ENCODE peak calls at places on chromosomes 11 and 22, in six cellular contexts. One of them, this sample, is unnamed.

GRCh38 chr11:100581318-100581717 is 105.8 kb upstream of the ARHGAP42 start:
- DNase-seq in left ventricle myocardium inferior: no peak
- DNase-seq in epithelial cell of esophagus: peak; percentile 31
- DNase-seq in fibroblast of pulmonary artery: no peak
- DNase-seq in A549: no peak
- DNase-seq in endodermal cell: no peak
- DNase-seq in this sample: no peak

GRCh38 chr11:15805726-15806125 is 550.6 kb downstream of the SOX6 start:
- DNase-seq in endodermal cell: no peak
- DNase-seq in epithelial cell of esophagus: no peak
- DNase-seq in left ventricle myocardium inferior: no peak
- DNase-seq in fibroblast of pulmonary artery: no peak
- DNase-seq in A549: no peak
- DNase-seq in this sample: no peak

GRCh38 chr22:48245119-48245485 is 1482.7 kb downstream of the TBC1D22A start:
- DNase-seq in endodermal cell: no peak
- DNase-seq in A549: no peak
- DNase-seq in epithelial cell of esophagus: no peak
- DNase-seq in left ventricle myocardium inferior: no peak
- DNase-seq in fibroblast of pulmonary artery: no peak
- DNase-seq in this sample: no peak

GRCh38 chr11:32968541-32968940 is 47.1 kb upstream of the DEPDC7 start:
- DNase-seq in left ventricle myocardium inferior: no peak
- DNase-seq in A549: no peak
- DNase-seq in fibroblast of pulmonary artery: no peak
- DNase-seq in epithelial cell of esophagus: no peak
- DNase-seq in endodermal cell: no peak
- DNase-seq in this sample: no peak

GRCh38 chr11:76385903-76386302 is 4.8 kb downstream of the GVQW3 start:
- DNase-seq in left ventricle myocardium inferior: no peak
- DNase-seq in fibroblast of pulmonary artery: no peak
- DNase-seq in epithelial cell of esophagus: no peak
- DNase-seq in A549: no peak
- DNase-seq in endodermal cell: no peak
- DNase-seq in this sample: no peak

GRCh38 chr11:1744137-1744878 is 6.1 kb downstream of the IFITM10 start:
- DNase-seq in A549: no peak
- DNase-seq in epithelial cell of esophagus: no peak
- DNase-seq in fibroblast of pulmonary artery: no peak
- DNase-seq in left ventricle myocardium inferior: peak; percentile 42
- DNase-seq in endodermal cell: no peak
- DNase-seq in this sample: no peak

GRCh38 chr11:87398913-87399312 is 361.2 kb downstream of the TMEM135 start:
- DNase-seq in endodermal cell: no peak
- DNase-seq in A549: no peak
- DNase-seq in left ventricle myocardium inferior: peak; percentile 57
- DNase-seq in epithelial cell of esophagus: no peak
- DNase-seq in fibroblast of pulmonary artery: peak; percentile 4
- DNase-seq in this sample: no peak

GRCh38 chr11:30174265-30175022 is 56.4 kb upstream of the FSHB start:
- DNase-seq in epithelial cell of esophagus: no peak
- DNase-seq in fibroblast of pulmonary artery: peak; percentile 25
- DNase-seq in left ventricle myocardium inferior: no peak
- DNase-seq in endodermal cell: no peak
- DNase-seq in A549: no peak
- DNase-seq in this sample: no peak

GRCh38 chr22:19880786-19881569 is 26.3 kb upstream of the GNB1L start:
- DNase-seq in epithelial cell of esophagus: peak; percentile 88
- DNase-seq in fibroblast of pulmonary artery: peak; percentile 97
- DNase-seq in left ventricle myocardium inferior: peak; percentile 64
- DNase-seq in endodermal cell: peak; percentile 98
- DNase-seq in A549: peak; percentile 97
- DNase-seq in this sample: peak; percentile 19

GRCh38 chr22:20093437-20093836 is 13.4 kb downstream of the DGCR8 start:
- DNase-seq in left ventricle myocardium inferior: peak; percentile 78
- DNase-seq in fibroblast of pulmonary artery: no peak
- DNase-seq in A549: no peak
- DNase-seq in epithelial cell of esophagus: no peak
- DNase-seq in endodermal cell: no peak
- DNase-seq in this sample: no peak

GRCh38 chr22:31583861-31584485 is 78.0 kb downstream of the PISD start:
- DNase-seq in epithelial cell of esophagus: no peak
- DNase-seq in fibroblast of pulmonary artery: peak; percentile 50
- DNase-seq in endodermal cell: no peak
- DNase-seq in left ventricle myocardium inferior: no peak
- DNase-seq in A549: no peak
- DNase-seq in this sample: no peak

GRCh38 chr11:68684385-68685356 is at the start of gene GAL:
- DNase-seq in epithelial cell of esophagus: peak; percentile 26
- DNase-seq in fibroblast of pulmonary artery: no peak
- DNase-seq in left ventricle myocardium inferior: no peak
- DNase-seq in endodermal cell: peak; percentile 77
- DNase-seq in A549: no peak
- DNase-seq in this sample: peak; percentile 68

GRCh38 chr22:37749831-37750595 is 53.2 kb downstream of the TRIOBP start:
- DNase-seq in A549: no peak
- DNase-seq in epithelial cell of esophagus: peak; percentile 98
- DNase-seq in fibroblast of pulmonary artery: peak; percentile 47
- DNase-seq in endodermal cell: no peak
- DNase-seq in left ventricle myocardium inferior: peak; percentile 46
- DNase-seq in this sample: no peak

GRCh38 chr22:37747090-37747714 is 50.4 kb downstream of the TRIOBP start:
- DNase-seq in endodermal cell: peak; percentile 73
- DNase-seq in left ventricle myocardium inferior: peak; percentile 54
- DNase-seq in fibroblast of pulmonary artery: peak; percentile 44
- DNase-seq in epithelial cell of esophagus: peak; percentile 39
- DNase-seq in A549: no peak
- DNase-seq in this sample: no peak

GRCh38 chr22:37747715-37748100 is 50.9 kb downstream of the TRIOBP start:
- DNase-seq in A549: no peak
- DNase-seq in endodermal cell: no peak
- DNase-seq in fibroblast of pulmonary artery: no peak
- DNase-seq in left ventricle myocardium inferior: no peak
- DNase-seq in epithelial cell of esophagus: no peak
- DNase-seq in this sample: no peak

GRCh38 chr22:37749223-37749622 is 52.4 kb downstream of the TRIOBP start:
- DNase-seq in fibroblast of pulmonary artery: no peak
- DNase-seq in endodermal cell: no peak
- DNase-seq in left ventricle myocardium inferior: no peak
- DNase-seq in epithelial cell of esophagus: peak; percentile 74
- DNase-seq in A549: no peak
- DNase-seq in this sample: no peak

GRCh38 chr22:37748659-37749058 is 51.8 kb downstream of the TRIOBP start:
- DNase-seq in epithelial cell of esophagus: no peak
- DNase-seq in A549: no peak
- DNase-seq in fibroblast of pulmonary artery: no peak
- DNase-seq in endodermal cell: no peak
- DNase-seq in left ventricle myocardium inferior: no peak
- DNase-seq in this sample: no peak
- H3K4me3 ChIP-seq in epithelial cell of esophagus: no peak overlapping the region
- H3K4me3 ChIP-seq in A549: no peak overlapping the region
- H3K4me3 ChIP-seq in fibroblast of pulmonary artery: no peak overlapping the region
- H3K4me3 ChIP-seq in endodermal cell: no peak overlapping the region
- H3K4me3 ChIP-seq in left ventricle myocardium inferior: peak overlapping the region; percentile 100
- H3K4me3 ChIP-seq in this sample: no peak overlapping the region

DNA sequence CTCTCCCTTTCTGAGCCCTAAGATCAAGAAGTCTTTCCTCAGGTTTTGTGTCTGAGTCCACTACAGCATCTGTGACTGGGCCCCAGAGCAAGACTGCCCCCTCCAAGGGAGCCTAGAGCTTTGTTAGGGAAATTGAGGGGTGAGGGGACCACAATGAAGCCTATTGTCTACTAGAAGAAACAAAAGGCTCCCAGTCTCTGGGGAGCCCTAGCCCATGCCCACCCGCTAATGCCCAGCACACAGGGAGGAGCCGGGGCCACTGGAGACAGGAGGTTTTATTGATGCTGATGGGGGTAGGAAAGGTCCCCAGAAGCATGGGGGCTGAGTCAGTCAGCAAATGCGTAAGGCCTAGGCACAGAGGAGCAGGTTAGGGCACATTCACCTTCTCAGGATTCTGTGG is 14.0 kb downstream of the RHOG start:
- DNase-seq in A549: no peak
- DNase-seq in fibroblast of pulmonary artery: no peak
- DNase-seq in left ventricle myocardium inferior: no peak
- DNase-seq in epithelial cell of esophagus: no peak
- DNase-seq in endodermal cell: no peak
- DNase-seq in this sample: no peak
- H3K4me3 ChIP-seq in A549: no peak overlapping the region
- H3K4me3 ChIP-seq in fibroblast of pulmonary artery: no peak overlapping the region
- H3K4me3 ChIP-seq in left ventricle myocardium inferior: no peak overlapping the region
- H3K4me3 ChIP-seq in epithelial cell of esophagus: no peak overlapping the region
- H3K4me3 ChIP-seq in endodermal cell: no peak overlapping the region
- H3K4me3 ChIP-seq in this sample: no peak overlapping the region

DNA sequence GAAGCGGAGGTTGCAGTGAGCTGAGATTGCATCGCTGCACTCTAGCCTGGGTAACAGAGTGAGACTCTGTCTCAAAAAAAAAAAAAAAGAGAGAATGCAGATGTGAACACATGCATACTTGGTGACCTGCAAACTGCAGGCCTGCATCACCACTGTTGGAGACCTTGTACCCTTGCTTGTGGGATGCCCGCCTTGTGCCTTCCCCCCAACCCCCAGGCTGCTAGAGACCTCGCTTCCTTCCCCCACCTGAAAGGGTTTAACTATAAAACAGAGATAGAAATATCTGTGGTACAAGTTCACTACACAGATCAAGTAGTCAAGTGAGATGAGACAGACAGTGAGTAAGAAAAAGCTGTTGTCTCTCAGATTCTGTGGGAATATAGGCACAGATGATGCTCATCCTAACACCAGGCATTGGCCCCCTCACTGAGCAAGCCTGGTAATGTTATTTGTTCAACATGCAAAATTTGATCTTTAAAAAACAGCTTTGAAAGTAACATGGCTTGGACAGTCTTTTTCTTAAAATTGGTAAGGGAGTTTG is 32.3 kb downstream of the TNRC6B start:
- DNase-seq in fibroblast of pulmonary artery: no peak
- DNase-seq in epithelial cell of esophagus: no peak
- DNase-seq in A549: no peak
- DNase-seq in endodermal cell: no peak
- DNase-seq in left ventricle myocardium inferior: no peak
- DNase-seq in this sample: no peak
- H3K4me3 ChIP-seq in fibroblast of pulmonary artery: no peak overlapping the region
- H3K4me3 ChIP-seq in epithelial cell of esophagus: no peak overlapping the region
- H3K4me3 ChIP-seq in A549: no peak overlapping the region
- H3K4me3 ChIP-seq in endodermal cell: no peak overlapping the region
- H3K4me3 ChIP-seq in left ventricle myocardium inferior: no peak overlapping the region
- H3K4me3 ChIP-seq in this sample: no peak overlapping the region

GRCh38 chr22:17990942-17991341 is 33.4 kb downstream of the MICAL3 start:
- DNase-seq in left ventricle myocardium inferior: peak; percentile 29
- DNase-seq in A549: no peak
- DNase-seq in endodermal cell: no peak
- DNase-seq in fibroblast of pulmonary artery: no peak
- DNase-seq in epithelial cell of esophagus: peak; percentile 52
- DNase-seq in this sample: no peak
- H3K4me3 ChIP-seq in left ventricle myocardium inferior: no peak overlapping the region
- H3K4me3 ChIP-seq in A549: no peak overlapping the region
- H3K4me3 ChIP-seq in endodermal cell: no peak overlapping the region
- H3K4me3 ChIP-seq in fibroblast of pulmonary artery: no peak overlapping the region
- H3K4me3 ChIP-seq in epithelial cell of esophagus: no peak overlapping the region
- H3K4me3 ChIP-seq in this sample: no peak overlapping the region

DNA sequence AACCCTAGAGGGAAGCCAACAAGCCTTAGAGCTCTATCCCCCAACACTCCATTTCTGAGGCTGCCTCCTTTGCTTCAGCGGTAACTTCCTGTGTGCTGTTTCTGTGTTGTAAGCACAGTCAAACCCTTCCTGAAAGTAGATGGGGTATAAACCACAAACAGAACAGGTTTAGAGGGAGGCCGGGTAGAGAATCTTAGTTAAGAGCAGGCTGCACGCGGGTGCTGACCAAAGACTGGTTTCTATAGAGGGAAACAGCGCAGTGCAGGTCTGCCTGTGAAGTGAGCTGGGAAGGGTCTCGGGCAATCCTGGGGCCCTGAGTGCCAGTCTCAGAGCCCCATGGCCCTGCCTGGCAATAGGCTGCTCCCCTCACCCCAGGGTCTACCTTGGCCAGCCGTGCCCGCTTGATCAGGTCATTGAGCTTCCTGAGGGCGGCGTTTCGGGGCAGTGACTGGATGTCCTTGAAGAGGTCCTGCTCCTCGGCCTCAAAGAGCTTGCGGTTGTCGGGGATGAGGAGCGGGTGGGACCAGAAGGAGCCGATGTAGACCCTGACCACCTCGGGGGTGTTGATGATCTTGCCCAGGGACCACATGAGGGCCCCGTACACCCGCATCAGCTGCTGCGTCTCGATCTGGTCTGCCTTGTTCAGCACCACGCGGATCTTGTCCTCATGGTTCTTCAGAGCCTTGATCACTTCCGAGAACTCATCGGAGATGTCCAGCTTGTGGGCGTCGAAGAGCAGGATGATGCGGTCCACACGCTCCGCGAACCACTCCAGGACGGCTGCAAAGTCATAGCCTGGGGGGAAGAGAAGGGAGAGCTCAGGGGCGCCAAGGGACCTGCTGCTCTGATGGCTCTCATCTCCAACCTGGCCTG is 15.3 kb upstream of the CDC42BPG start:
- DNase-seq in A549: no peak
- DNase-seq in endodermal cell: no peak
- DNase-seq in left ventricle myocardium inferior: no peak
- DNase-seq in epithelial cell of esophagus: no peak
- DNase-seq in fibroblast of pulmonary artery: no peak
- DNase-seq in this sample: no peak
- H3K4me3 ChIP-seq in A549: no peak overlapping the region
- H3K4me3 ChIP-seq in endodermal cell: no peak overlapping the region
- H3K4me3 ChIP-seq in left ventricle myocardium inferior: no peak overlapping the region
- H3K4me3 ChIP-seq in epithelial cell of esophagus: no peak overlapping the region
- H3K4me3 ChIP-seq in fibroblast of pulmonary artery: no peak overlapping the region
- H3K4me3 ChIP-seq in this sample: no peak overlapping the region

This sample was measured in BE2C.